ENCODE peak calls at places on chromosomes 2 and 18, in four cellular contexts. U, Q, M and N are unnamed samples. For H3K4me1, the result is how much of the 10 kb centered on the place peaks cover.

GRCh38 chr2:171703574-171704347 is 16.5 kb downstream of the DYNC1I2 start:
- DNase-seq in Q (peak), M (no peak), U (no peak), N (no peak)

GRCh38 chr2:54074636-54075341 is 40.6 kb upstream of the ACYP2 start:
- DNase-seq in U (no peak), Q (no peak), M (no peak), N (no peak)

GRCh38 chr2:74959106-74959751 is 786 bp downstream of the POLE4 start:
- DNase-seq in M (no peak), U (no peak), Q (no peak), N (no peak)

GRCh38 chr2:67627456-67627855 is 230.3 kb downstream of the ETAA1 start:
- DNase-seq in U (no peak), M (no peak), Q (no peak), N (no peak)

GRCh38 chr2:162013514-162014205 is 60.4 kb downstream of the DPP4 start:
- DNase-seq in Q (no peak), U (no peak), M (no peak), N (no peak)

GRCh38 chr2:94759211-94759610 is 112.0 kb upstream of the TEKT4 start:
- DNase-seq in Q (peak), U (no peak), M (no peak), N (no peak)

GRCh38 chr2:112724611-112725525 is 4.0 kb downstream of the NT5DC4 start:
- DNase-seq in M (no peak), Q (peak), U (no peak), N (no peak)

GRCh38 chr2:128414351-128414750 is 95.7 kb upstream of the HS6ST1 start:
- DNase-seq in M (no peak), Q (no peak), U (no peak), N (no peak)

GRCh38 chr2:173961346-173961705 is 3.8 kb downstream of the SP3 start:
- DNase-seq in M (no peak), U (no peak), Q (peak), N (no peak)

GRCh38 chr2:118122768-118123335 is 34.6 kb downstream of the INSIG2 start:
- DNase-seq in M (no peak), U (no peak), Q (no peak), N (no peak)

GRCh38 chr2:48268671-48269070 is 261.3 kb upstream of the STON1 start:
- DNase-seq in Q (no peak), U (no peak), M (no peak), N (no peak)

GRCh38 chr2:25714740-25715139 is 41.4 kb upstream of the DTNB start:
- DNase-seq in Q (no peak), M (no peak), U (no peak), N (no peak)

GRCh38 chr2:6674381-6674780 is 191.3 kb downstream of the CMPK2 start:
- DNase-seq in Q (no peak), U (no peak), M (no peak), N (no peak)

GRCh38 chr2:203489531-203489930 is 45.6 kb downstream of the RAPH1 start:
- DNase-seq in M (no peak), Q (no peak), U (no peak), N (no peak)

GRCh38 chr18:23825496-23825895 is 136.2 kb downstream of the LAMA3 start:
- DNase-seq in Q (no peak), M (no peak), U (no peak), N (no peak)

GRCh38 chr18:3653859-3654441 is 204.0 kb downstream of the TGIF1 start:
- DNase-seq in Q (no peak), M (no peak), U (no peak), N (no peak)
- TF ChIP-seq POLR2A in Q (no peak), M (no peak), U (no peak), N (no peak)

GRCh38 chr2:69566669-69567068 is 76.9 kb downstream of the AAK1 start:
- DNase-seq in M (no peak), U (no peak), Q (no peak), N (no peak)

GRCh38 chr2:69565431-69565839 is 78.1 kb downstream of the AAK1 start:
- DNase-seq in Q (peak), U (peak), M (peak), N (no peak)

GRCh38 chr2:69563021-69563420 is 80.5 kb downstream of the AAK1 start:
- DNase-seq in Q (no peak), M (no peak), U (no peak), N (no peak)

GRCh38 chr2:69567157-69567908 is 76.2 kb downstream of the AAK1 start:
- DNase-seq in U (no peak), M (no peak), Q (no peak), N (no peak)

DNA sequence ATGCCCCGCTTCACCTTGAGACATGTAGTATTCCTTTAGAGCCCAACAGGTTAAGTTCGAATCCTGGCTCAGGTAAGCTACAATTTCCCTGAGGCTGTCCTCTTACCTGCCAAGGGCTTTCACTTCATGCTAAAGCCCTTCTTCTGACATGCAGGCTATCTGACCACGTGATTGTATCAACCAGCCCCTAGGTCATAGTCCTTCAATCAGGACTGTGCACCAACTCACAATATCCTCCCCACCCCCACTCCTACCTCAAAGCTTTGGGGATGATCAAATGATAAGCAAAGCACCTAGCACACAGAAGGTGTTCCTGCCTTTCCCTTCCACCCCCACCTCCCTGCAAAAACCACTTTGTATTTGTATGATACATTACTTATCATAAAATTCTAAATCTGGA is 78.9 kb downstream of the AAK1 start:
- DNase-seq in M (no peak), U (no peak), Q (no peak), N (no peak)
- H3K4me1 ChIP-seq in M (under half), U (under half), Q (under half), N (under half)

GRCh38 chr2:9373505-9373904 is 49.8 kb downstream of the ITGB1BP1 start:
- DNase-seq in Q (no peak), U (no peak), M (no peak), N (no peak)
- H3K27ac ChIP-seq in Q (no peak), U (no peak), M (no peak), N (no peak)

DNA sequence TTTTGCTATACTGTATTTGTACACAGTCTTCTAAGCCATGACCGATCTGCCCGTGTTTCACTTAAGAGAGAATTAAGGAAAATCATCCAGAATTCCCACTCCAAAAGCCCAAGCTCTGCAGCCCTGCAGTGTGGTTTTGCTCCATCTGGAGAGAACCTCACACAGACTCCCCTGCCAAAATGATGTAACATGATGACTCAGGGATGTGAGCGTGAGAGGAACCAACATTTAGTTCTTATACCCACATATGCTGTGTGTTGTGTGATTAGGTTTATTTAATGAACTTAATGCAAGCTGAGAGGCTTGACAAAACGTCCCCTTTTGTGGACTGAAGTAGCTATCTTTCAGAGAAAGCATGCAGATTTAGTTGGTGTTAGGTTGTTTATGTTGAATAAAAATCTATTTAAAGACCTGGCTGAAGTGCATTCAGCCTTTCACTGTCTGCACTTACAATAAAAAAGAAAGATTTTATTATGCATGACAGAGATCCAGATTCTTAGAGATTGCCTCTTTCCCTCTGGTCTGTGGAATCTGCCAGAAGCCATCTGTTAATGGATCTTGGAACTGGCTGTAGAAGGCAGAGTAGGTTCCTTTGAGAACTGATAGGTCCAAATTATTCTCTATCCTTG is 6.3 kb downstream of the RAB12 start:
- DNase-seq in M (no peak), Q (peak), U (peak), N (no peak)
- TF ChIP-seq POLR2A in M (no peak), Q (no peak), U (no peak), N (no peak)

GRCh38 chr18:58299936-58300335 is 255.9 kb downstream of the NEDD4L start:
- DNase-seq in Q (no peak), U (no peak), M (no peak), N (no peak)
- H3K4me1 ChIP-seq in Q (under half), U (under half), M (under half), N (under half)